ENCODE peak calls at places on chromosomes 13 and 19, in four cellular contexts. G is GM12865, Y is AG04450, C is endothelial cell. X is an unnamed sample.

GRCh38 chr13:75153386-75153785 is 328.6 kb downstream of the TBC1D4 start:
- DNase-seq in Y (no peak), G (no peak), C (no peak), X (no peak)

GRCh38 chr19:17753976-17754375 is 2.7 kb downstream of the FCHO1 start:
- DNase-seq in C (no peak), G (no peak), Y (no peak), X (no peak)

GRCh38 chr13:52707375-52707774 is 32.2 kb downstream of the CNMD start:
- DNase-seq in G (no peak), Y (no peak), C (no peak), X (no peak)

GRCh38 chr13:111665691-111666095 is 345.3 kb downstream of the TEX29 start:
- DNase-seq in G (no peak), Y (no peak), C (no peak), X (no peak)

GRCh38 chr13:48155850-48156249 is 60.9 kb upstream of the MED4 start:
- DNase-seq in C (no peak), G (peak), Y (no peak), X (peak)

GRCh38 chr13:113837554-113838355 is 26.1 kb downstream of the GAS6 start:
- DNase-seq in G (peak), Y (peak), C (no peak), X (peak)

GRCh38 chr19:13056052-13056660 is 46.5 kb downstream of the LYL1 start:
- DNase-seq in G (no peak), Y (no peak), C (no peak), X (no peak)

GRCh38 chr19:35395762-35396199 is 24.9 kb downstream of the GPR42 start:
- DNase-seq in C (no peak), Y (no peak), G (no peak), X (no peak)

GRCh38 chr13:40376296-40376849 is 290.1 kb downstream of the FOXO1 start:
- DNase-seq in G (no peak), C (no peak), Y (no peak), X (no peak)

GRCh38 chr19:18309525-18310064 is 13.3 kb downstream of the LSM4 start:
- DNase-seq in Y (no peak), G (no peak), C (no peak), X (no peak)

GRCh38 chr13:97982286-97982685 is 28.8 kb downstream of the IPO5 start:
- DNase-seq in C (no peak), Y (no peak), G (no peak), X (no peak)

GRCh38 chr13:32255744-32256120 is 59.4 kb downstream of the ZAR1L start:
- DNase-seq in C (no peak), Y (no peak), G (no peak), X (no peak)

GRCh38 chr19:54279441-54279962 is 1.4 kb downstream of the LILRB2 start:
- DNase-seq in C (no peak), Y (no peak), G (no peak), X (no peak)

GRCh38 chr13:21674271-21675009 is 3.6 kb downstream of the FGF9 start:
- DNase-seq in C (peak), G (no peak), Y (no peak), X (no peak)

GRCh38 chr19:45314708-45315107 is 8.0 kb downstream of the CKM start:
- DNase-seq in C (no peak), Y (no peak), G (no peak), X (no peak)

GRCh38 chr13:29471551-29471950 is 123.9 kb downstream of the SLC7A1 start:
- DNase-seq in Y (no peak), C (no peak), G (no peak), X (no peak)

GRCh38 chr19:13839193-13839937 is 37.6 kb upstream of the NANOS3 start:
- DNase-seq in G (peak), C (no peak), Y (no peak), X (no peak)

GRCh38 chr19:42313096-42313839 is at the start of gene TMEM145:
- DNase-seq in C (peak), Y (no peak), G (peak), X (no peak)

GRCh38 chr13:47499358-47500150 is 501.5 kb downstream of the SUCLA2 start:
- DNase-seq in C (no peak), G (no peak), Y (peak), X (peak)

GRCh38 chr13:24630121-24630520 is 50.1 kb upstream of the ATP12A start:
- DNase-seq in Y (no peak), C (no peak), G (no peak), X (no peak)

GRCh38 chr13:78138756-78139155 is 220.1 kb upstream of the EDNRB start:
- DNase-seq in Y (no peak), G (no peak), C (no peak), X (no peak)

GRCh38 chr13:99164226-99164625 is 36.4 kb upstream of the UBAC2 start:
- DNase-seq in G (no peak), Y (no peak), C (no peak), X (no peak)

GRCh38 chr13:36806102-36806501 is 12.9 kb upstream of the RFXAP start:
- DNase-seq in G (no peak), Y (no peak), C (no peak), X (no peak)

GRCh38 chr19:8261881-8262280 is 46.3 kb downstream of the CD320 start:
- DNase-seq in Y (no peak), G (no peak), C (no peak), X (no peak)

GRCh38 chr13:32984857-32985626 is 31.2 kb upstream of the KL start:
- DNase-seq in Y (peak), C (no peak), G (peak), X (no peak)

GRCh38 chr19:7288131-7288530 is 6.1 kb downstream of the INSR start:
- DNase-seq in G (no peak), Y (no peak), C (no peak), X (no peak)

GRCh38 chr19:39731685-39732084 is 6.1 kb downstream of the CLC start:
- DNase-seq in C (no peak), Y (no peak), G (no peak), X (no peak)

GRCh38 chr19:39927076-39927475 is 7.4 kb downstream of the FCGBP start:
- DNase-seq in G (no peak), C (no peak), Y (no peak), X (no peak)

GRCh38 chr19:39167461-39168257 is 29.1 kb upstream of the NCCRP1 start:
- DNase-seq in C (no peak), G (no peak), Y (no peak), X (no peak)

GRCh38 chr13:20230913-20231838 is 943 bp downstream of the GJB6 start:
- DNase-seq in G (no peak), C (no peak), Y (no peak), X (no peak)

GRCh38 chr13:85141425-85141824 is 657.8 kb downstream of the SLITRK6 start:
- DNase-seq in Y (no peak), G (no peak), C (no peak), X (no peak)

GRCh38 chr13:113052206-113052605 is 53.4 kb upstream of the F7 start:
- DNase-seq in Y (no peak), C (no peak), G (no peak), X (no peak)

GRCh38 chr13:99577934-99578917 is 77.0 kb downstream of the TM9SF2 start:
- DNase-seq in Y (no peak), C (no peak), G (peak), X (no peak)

GRCh38 chr13:27481766-27482165 is 31.4 kb upstream of the MTIF3 start:
- DNase-seq in C (peak), Y (no peak), G (peak), X (no peak)

GRCh38 chr13:29911781-29912478 is 61.5 kb upstream of the UBL3 start:
- DNase-seq in Y (no peak), G (no peak), C (no peak), X (no peak)

GRCh38 chr19:8567522-8568172 is 9.6 kb downstream of the MYO1F start:
- DNase-seq in C (no peak), Y (no peak), G (no peak), X (no peak)

GRCh38 chr13:89432997-89433396 is 1761.8 kb downstream of the SLITRK5 start:
- DNase-seq in C (no peak), Y (no peak), G (no peak), X (no peak)

GRCh38 chr13:70162141-70162540 is 53.9 kb upstream of the KLHL1 start:
- DNase-seq in C (no peak), G (no peak), Y (no peak), X (no peak)

GRCh38 chr19:46720516-46721239 is 3.8 kb upstream of the PRKD2 start:
- DNase-seq in G (no peak), C (no peak), Y (no peak), X (no peak)

DNA sequence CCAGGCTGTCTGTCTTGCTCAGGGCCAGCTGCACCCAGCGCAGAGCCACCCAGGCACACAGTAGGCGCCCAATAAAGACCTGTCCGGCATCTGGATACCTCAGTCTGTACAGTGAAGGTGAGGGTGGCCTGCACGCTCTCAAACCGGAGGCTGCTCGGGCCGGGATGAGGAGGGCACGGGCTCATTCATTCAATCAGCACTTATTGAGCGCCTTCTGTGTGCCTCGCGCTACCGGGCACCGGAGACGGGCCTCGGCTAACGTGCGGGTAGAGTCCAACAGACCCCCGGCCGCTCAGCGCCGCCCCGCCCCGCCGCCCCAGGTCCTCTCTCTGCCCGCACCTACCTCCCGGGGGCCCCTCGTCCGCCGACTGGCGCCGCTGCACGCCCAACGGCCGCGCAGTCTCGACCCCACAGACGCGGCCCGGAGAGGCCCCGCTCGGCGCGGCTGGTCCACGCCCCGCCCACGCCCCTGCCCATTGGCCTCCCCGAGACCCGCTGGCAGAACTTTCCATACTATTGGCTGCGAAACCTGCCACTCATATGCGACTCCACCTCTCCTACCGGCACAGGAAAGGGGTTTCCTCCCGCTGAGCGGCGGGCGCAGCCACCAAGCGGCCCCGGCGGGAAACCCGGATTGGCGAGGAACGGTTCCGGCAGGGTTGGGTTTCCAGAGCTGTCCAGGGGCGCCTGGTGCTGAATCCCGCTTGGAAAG is at the start of gene SLC39A3:
- DNase-seq in C (peak), G (peak), Y (peak), X (peak)
- TF ChIP-seq CTCF in C (no peak), G (no peak), Y (peak), X (no peak)

DNA sequence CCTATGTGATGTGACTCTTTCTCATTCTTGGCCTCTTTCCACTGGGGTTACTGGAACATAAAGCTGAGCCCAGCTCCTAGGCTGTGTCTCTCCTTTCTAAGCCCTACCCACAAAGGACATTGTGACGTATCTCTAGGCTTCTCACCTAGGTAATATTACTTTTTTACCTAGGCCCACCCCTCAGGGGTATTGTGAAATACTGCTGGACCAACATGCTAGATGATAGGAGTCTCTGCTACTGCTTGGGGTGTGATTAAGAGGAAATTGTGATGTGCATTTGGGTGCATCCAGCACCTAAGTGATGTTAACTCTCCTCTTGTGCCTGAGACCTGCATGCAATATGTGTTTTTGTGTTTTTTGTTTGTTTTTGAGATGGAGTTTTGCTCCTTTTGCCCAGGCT is 22.8 kb upstream of the ZNF254 start:
- DNase-seq in Y (no peak), C (no peak), G (no peak), X (no peak)
- TF ChIP-seq CTCF in Y (no peak), C (no peak), G (no peak), X (no peak)

GRCh38 chr19:43765109-43765876 is 10.5 kb upstream of the SMG9 start:
- DNase-seq in Y (peak), G (peak), C (no peak), X (peak)

GRCh38 chr19:43760941-43761340 is 6.2 kb upstream of the SMG9 start:
- DNase-seq in Y (no peak), G (no peak), C (no peak), X (no peak)

GRCh38 chr19:43759515-43759914 is 4.8 kb upstream of the SMG9 start:
- DNase-seq in G (peak), C (no peak), Y (no peak), X (no peak)

GRCh38 chr19:43763473-43763939 is 8.7 kb upstream of the SMG9 start:
- DNase-seq in C (no peak), G (peak), Y (no peak), X (no peak)

GRCh38 chr19:43762814-43763213 is 8.1 kb upstream of the SMG9 start:
- DNase-seq in C (no peak), Y (no peak), G (no peak), X (no peak)
- TF ChIP-seq CTCF in C (no peak), Y (no peak), G (no peak), X (no peak)

GRCh38 chr19:5958074-5958850 is 19.7 kb downstream of the RANBP3 start:
- DNase-seq in C (no peak), Y (no peak), G (no peak), X (no peak)
- TF ChIP-seq CTCF in C (no peak), Y (no peak), G (no peak), X (no peak)

GRCh38 chr19:48993175-48994034 is at the start of the genes GYS1 and RUVBL2:
- DNase-seq in C (peak), G (peak), Y (peak), X (peak)
- TF ChIP-seq CTCF in C (peak), G (peak), Y (peak), X (peak)

GRCh38 chr13:26111797-26112196 is 60.0 kb upstream of the SHISA2 start:
- DNase-seq in G (no peak), C (no peak), Y (no peak), X (no peak)

GRCh38 chr13:26117620-26118019 is 65.8 kb upstream of the SHISA2 start:
- DNase-seq in Y (no peak), G (no peak), C (no peak), X (no peak)

DNA sequence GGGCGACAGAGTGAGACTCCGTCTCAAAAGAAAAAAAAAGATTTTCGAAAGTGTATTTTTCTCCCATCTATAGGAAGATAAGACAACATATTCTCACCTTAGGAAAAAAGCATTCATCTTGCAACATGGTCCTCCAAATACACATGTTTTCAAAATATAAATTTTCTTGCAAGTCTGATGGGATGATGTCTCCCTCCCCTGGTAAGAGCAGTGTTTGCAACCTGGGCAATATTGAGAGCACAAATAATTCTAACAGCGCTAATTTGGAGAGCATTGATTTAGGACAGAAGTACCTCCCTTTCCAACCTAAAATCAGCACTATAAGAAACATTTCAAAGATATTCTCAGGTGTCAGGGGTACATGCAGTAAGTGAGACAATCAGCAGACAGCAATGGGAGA is 61.0 kb upstream of the SHISA2 start:
- DNase-seq in Y (no peak), C (no peak), G (no peak), X (no peak)
- TF ChIP-seq CTCF in Y (peak), C (no peak), G (no peak), X (peak)